ENCODE peak calls at places on chromosomes 4 and X, in seven cellular contexts. R is GM13976, E is iPS-NIHi11, I is LoVo, Y is activated gamma-delta T cell, V is Right ventricle myocardium superior, N is type B pancreatic cell. U is an unnamed sample.

GRCh38 chr4:150080335-150080734 is 2.1 kb downstream of the DCLK2 start:
- DNase-seq in Y (no peak), I (no peak), R (no peak), V (no peak), E (no peak), N (no peak), U (no peak)

GRCh38 chr4:109946120-109946519 is 33.4 kb downstream of the EGF start:
- DNase-seq in I (no peak), N (no peak), E (no peak), Y (no peak), V (no peak), R (no peak), U (no peak)

GRCh38 chr4:173919196-173919595 is 364.3 kb downstream of the FBXO8 start:
- DNase-seq in I (no peak), E (no peak), Y (no peak), V (no peak), N (no peak), R (no peak), U (no peak)

GRCh38 chr4:140028676-140029407 is 125.1 kb downstream of the MAML3 start:
- DNase-seq in Y (no peak), V (no peak), N (no peak), R (no peak), E (no peak), I (peak; percentile 71), U (no peak)

GRCh38 chr4:24226667-24227066 is 336.8 kb upstream of the PPARGC1A start:
- DNase-seq in V (no peak), E (no peak), N (no peak), Y (no peak), R (no peak), I (no peak), U (no peak)

GRCh38 chr4:165208322-165208652 is 926 bp downstream of the KLHL2 start:
- DNase-seq in V (no peak), R (no peak), Y (no peak), I (no peak), N (no peak), E (no peak), U (no peak)

GRCh38 chrX:41238543-41238942 is 95.4 kb upstream of the DDX3X start:
- DNase-seq in E (no peak), R (no peak), V (no peak), Y (no peak), N (no peak), I (no peak), U (no peak)

GRCh38 chrX:31314921-31315320 is 243.1 kb upstream of the FTHL17 start:
- DNase-seq in V (no peak), E (no peak), Y (no peak), N (no peak), I (no peak), R (no peak), U (no peak)

GRCh38 chrX:93259029-93259428 is 414.3 kb downstream of the NAP1L3 start:
- DNase-seq in I (no peak), E (peak; percentile 4), N (no peak), Y (no peak), V (no peak), R (no peak), U (no peak)

GRCh38 chrX:153465691-153466380 is 4.5 kb downstream of the HAUS7 start:
- DNase-seq in Y (no peak), V (no peak), E (no peak), N (no peak), R (no peak), I (no peak), U (no peak)

GRCh38 chr4:107017681-107018321 is 18.3 kb downstream of the DKK2 start:
- DNase-seq in E (no peak), N (no peak), V (no peak), I (no peak), Y (no peak), R (no peak), U (no peak)

GRCh38 chr4:109887071-109887470 is 25.6 kb upstream of the EGF start:
- DNase-seq in E (no peak), N (no peak), I (no peak), Y (no peak), R (no peak), V (no peak), U (no peak)

GRCh38 chr4:159201168-159201567 is 98.3 kb downstream of the RAPGEF2 start:
- DNase-seq in E (no peak), I (no peak), R (no peak), Y (no peak), V (no peak), N (no peak), U (no peak)

GRCh38 chr4:99352602-99353580 is at the start of gene ADH1C:
- DNase-seq in N (no peak), R (no peak), Y (no peak), E (no peak), I (no peak), V (no peak), U (no peak)

GRCh38 chr4:98448923-98449322 is 187.7 kb downstream of the RAP1GDS1 start:
- DNase-seq in R (no peak), I (no peak), Y (no peak), E (no peak), V (no peak), N (no peak), U (peak; percentile 48)

GRCh38 chrX:107750263-107750662 is 25.3 kb downstream of the TSC22D3 start:
- DNase-seq in Y (no peak), V (no peak), N (no peak), R (no peak), I (no peak), E (no peak), U (no peak)

GRCh38 chr4:16448240-16448639 is 222.0 kb upstream of the TAPT1 start:
- DNase-seq in V (no peak), N (no peak), I (no peak), R (no peak), Y (no peak), E (no peak), U (no peak)

GRCh38 chr4:101458914-101459313 is 111.6 kb upstream of the PPP3CA start:
- DNase-seq in V (no peak), E (no peak), Y (no peak), R (no peak), N (no peak), I (no peak), U (no peak)

GRCh38 chr4:121800961-121801714 is at the start of gene EXOSC9:
- DNase-seq in I (peak; percentile 94), Y (peak; percentile 72), R (peak; percentile 85), V (peak; percentile 95), N (peak; percentile 96), E (peak; percentile 89), U (peak; percentile 92)

GRCh38 chr4:173301518-173302201 is 32.5 kb downstream of the HMGB2 start:
- DNase-seq in V (no peak), E (no peak), N (no peak), Y (no peak), R (peak; percentile 32), I (no peak), U (no peak)

GRCh38 chr4:159778298-159778697 is 675.4 kb downstream of the RAPGEF2 start:
- DNase-seq in E (no peak), I (no peak), Y (no peak), N (no peak), R (no peak), V (no peak), U (no peak)

GRCh38 chr4:158018090-158018808 is 154.6 kb downstream of the GASK1B start:
- DNase-seq in V (no peak), Y (no peak), E (no peak), N (no peak), I (no peak), R (no peak), U (no peak)

GRCh38 chr4:60034371-60034770 is 1165.8 kb upstream of the ADGRL3 start:
- DNase-seq in V (no peak), N (no peak), R (no peak), I (no peak), E (no peak), Y (no peak), U (no peak)

GRCh38 chrX:3779546-3779945 is 66.1 kb upstream of the PRKX start:
- DNase-seq in R (no peak), E (no peak), Y (no peak), I (no peak), V (no peak), N (no peak), U (no peak)

GRCh38 chr4:55609393-55609821 is 17.4 kb upstream of the PDCL2 start:
- DNase-seq in E (peak; percentile 40), R (no peak), N (no peak), V (no peak), I (peak; percentile 34), Y (no peak), U (no peak)

GRCh38 chrX:67692246-67692645 is 148.4 kb downstream of the AR start:
- DNase-seq in Y (no peak), R (no peak), E (no peak), N (no peak), I (no peak), V (no peak), U (no peak)

GRCh38 chr4:3137908-3138307 is 63.4 kb downstream of the HTT start:
- DNase-seq in V (no peak), I (no peak), E (no peak), Y (no peak), N (no peak), R (no peak), U (no peak)

GRCh38 chrX:63349307-63349706 is 1.8 kb downstream of the SPIN4 start:
- DNase-seq in R (no peak), Y (no peak), E (no peak), N (no peak), I (no peak), V (no peak), U (no peak)

GRCh38 chr4:173171098-173171497 is 2.5 kb downstream of the GALNT7 start:
- DNase-seq in N (no peak), R (no peak), Y (no peak), E (no peak), V (no peak), I (peak; percentile 54), U (no peak)

GRCh38 chr4:151166662-151167061 is 67.2 kb downstream of the RPS3A start:
- DNase-seq in Y (no peak), I (no peak), E (no peak), V (no peak), R (no peak), N (no peak), U (no peak)

GRCh38 chr4:38965866-38966265 is 66.3 kb downstream of the TMEM156 start:
- DNase-seq in N (no peak), Y (no peak), V (no peak), R (no peak), E (no peak), I (no peak), U (no peak)